ENCODE peak calls at places on chromosomes 16 and 17, in nine cellular contexts. W is activated naive CD4-positive, alpha-beta T cell; L is A549; T is anterior cingulate cortex; D is bronchial epithelial cell; M is GM23248; P is stimulated activated CD4-positive, alpha-beta T cell treated with anti-CD3 and anti-CD28 coated beads, TNF-alpha, amount 100 ng/mL, for 48 hours; B is NCI-H146; U is kidney tubule cell. F is an unnamed sample.

GRCh38 chr17:17204041-17204591 is 2.0 kb downstream of the PLD6 start:
- DNase-seq in L (no peak), M (no peak), U (no peak), P (no peak), B (no peak), D (no peak), W (no peak), T (peak; percentile 68), F (no peak)

GRCh38 chr17:4519361-4519788 is 20.7 kb downstream of the SPNS2 start:
- DNase-seq in D (no peak), M (no peak), L (no peak), P (no peak), B (no peak), U (no peak), W (no peak), T (peak; percentile 58), F (no peak)

GRCh38 chr17:81294512-81295030 is 536 bp downstream of the SLC38A10 start:
- DNase-seq in U (peak; percentile 23), L (no peak), B (peak; percentile 25), W (no peak), P (no peak), D (no peak), M (peak; percentile 64), T (no peak), F (no peak)

GRCh38 chr16:67667434-67667816 is 811 bp downstream of the C16orf86 start:
- DNase-seq in W (no peak), U (no peak), T (no peak), M (no peak), L (no peak), P (no peak), B (no peak), D (no peak), F (no peak)

GRCh38 chr17:79160980-79161621 is 86.5 kb downstream of the ENGASE start:
- DNase-seq in T (no peak), P (no peak), W (no peak), B (no peak), M (no peak), L (no peak), D (peak; percentile 31), U (no peak), F (no peak)

GRCh38 chr16:89687092-89687940 is 827 bp downstream of the CDK10 start:
- DNase-seq in L (peak; percentile 79), U (peak; percentile 96), W (no peak), T (no peak), M (peak; percentile 84), B (peak; percentile 63), P (no peak), D (peak; percentile 45), F (no peak)

GRCh38 chr17:44971776-44972483 is 3.8 kb upstream of the C1QL1 start:
- DNase-seq in M (peak; percentile 83), T (no peak), B (no peak), D (peak; percentile 93), L (no peak), U (peak; percentile 62), W (no peak), P (peak; percentile 31), F (no peak)

GRCh38 chr17:71869293-71869692 is 251.5 kb upstream of the SOX9 start:
- DNase-seq in W (no peak), B (no peak), U (no peak), D (no peak), P (no peak), T (no peak), M (no peak), L (no peak), F (no peak)

GRCh38 chr16:74226361-74226979 is 70.1 kb upstream of the PSMD7 start:
- DNase-seq in T (no peak), W (no peak), L (peak; percentile 10), D (no peak), M (peak; percentile 35), P (no peak), U (no peak), B (peak; percentile 26), F (peak; percentile 10)

GRCh38 chr16:51012396-51012795 is 138.7 kb downstream of the SALL1 start:
- DNase-seq in W (no peak), T (no peak), D (no peak), P (no peak), U (peak; percentile 11), M (no peak), L (no peak), B (no peak), F (no peak)

GRCh38 chr16:30922960-30923535 is 324 bp upstream of the FBXL19 start:
- DNase-seq in L (peak; percentile 99), M (peak; percentile 100), P (peak; percentile 93), T (peak; percentile 100), U (peak; percentile 100), D (peak; percentile 98), B (peak; percentile 100), W (peak; percentile 86), F (peak; percentile 97)

GRCh38 chr16:25264599-25264998 is 7.0 kb upstream of the ZKSCAN2 start:
- DNase-seq in U (no peak), T (no peak), L (no peak), B (no peak), P (no peak), D (no peak), W (no peak), M (peak; percentile 53), F (no peak)

GRCh38 chr17:51486091-51486490 is 225.7 kb downstream of the UTP18 start:
- DNase-seq in M (no peak), W (no peak), P (no peak), L (no peak), U (no peak), D (no peak), T (peak; percentile 2), B (no peak), F (no peak)

GRCh38 chr17:36534117-36534880 is at the start of gene MYO19:
- DNase-seq in W (peak; percentile 36), T (peak; percentile 21), U (peak; percentile 78), M (peak; percentile 84), B (peak; percentile 83), L (peak; percentile 85), P (peak; percentile 22), D (peak; percentile 96), F (no peak)

GRCh38 chr17:5282639-5283217 is 644 bp downstream of the RABEP1 start:
- DNase-seq in B (peak; percentile 64), D (peak; percentile 17), M (peak; percentile 54), P (no peak), L (peak; percentile 47), W (peak; percentile 14), T (peak; percentile 47), U (peak; percentile 30), F (no peak)

GRCh38 chr16:27596411-27596810 is 46.5 kb downstream of the KATNIP start:
- DNase-seq in D (no peak), P (no peak), W (no peak), B (no peak), U (no peak), M (no peak), T (no peak), L (no peak), F (no peak)

GRCh38 chr17:4715071-4715749 is 4.8 kb downstream of the ARRB2 start:
- DNase-seq in T (no peak), P (no peak), W (no peak), L (no peak), U (no peak), M (no peak), B (no peak), D (no peak), F (no peak)

GRCh38 chr17:7982666-7983065 is 19.7 kb upstream of the GUCY2D start:
- DNase-seq in T (no peak), W (no peak), P (no peak), B (no peak), L (no peak), M (peak; percentile 58), D (peak; percentile 35), U (no peak), F (no peak)

GRCh38 chr16:86455116-86455515 is 55.2 kb upstream of the FOXF1 start:
- DNase-seq in W (no peak), T (no peak), U (no peak), L (no peak), M (peak; percentile 36), P (no peak), D (no peak), B (no peak), F (no peak)

GRCh38 chr17:49582789-49583188 is 7.1 kb downstream of the NXPH3 start:
- DNase-seq in B (no peak), T (no peak), W (no peak), D (peak; percentile 28), P (no peak), U (peak; percentile 50), L (no peak), M (peak; percentile 39), F (no peak)

F was measured in SK-N-MC.